ENCODE peak calls at places on chromosomes 5 and 9, in four cellular contexts. E is neural crest cell, B is fibroblast of the aortic adventitia, M is cardiac muscle cell. I is an unnamed sample.

GRCh38 chr5:96703384-96703910 is 41.3 kb downstream of the CAST start:
- DNase-seq in E (no peak), B (peak), M (peak), I (peak)

GRCh38 chr5:177023247-177023703 is 779 bp downstream of the ZNF346 start:
- DNase-seq in B (peak), E (peak), M (peak), I (peak)

GRCh38 chr5:135560858-135561257 is 17.9 kb downstream of the CXCL14 start:
- DNase-seq in M (peak), B (peak), E (peak), I (peak)

GRCh38 chr5:37247036-37247435 is 2.1 kb downstream of the CPLANE1 start:
- DNase-seq in B (no peak), E (no peak), M (no peak), I (no peak)

GRCh38 chr5:1882337-1883119 is at the start of gene IRX4:
- DNase-seq in M (peak), E (no peak), B (peak), I (no peak)

GRCh38 chr5:1182360-1182632 is 19.1 kb upstream of the SLC6A19 start:
- DNase-seq in M (no peak), E (no peak), B (no peak), I (no peak)

GRCh38 chr5:79743846-79744605 is 54.4 kb downstream of the CMYA5 start:
- DNase-seq in M (no peak), B (peak), E (no peak), I (no peak)

GRCh38 chr9:134680393-134681060 is 38.9 kb downstream of the COL5A1 start:
- DNase-seq in B (no peak), E (no peak), M (no peak), I (no peak)

GRCh38 chr9:105444130-105444529 is 3.7 kb upstream of the FSD1L start:
- DNase-seq in B (no peak), E (no peak), M (no peak), I (no peak)

GRCh38 chr9:124281934-124282351 is 24.2 kb downstream of the NEK6 start:
- DNase-seq in M (no peak), E (no peak), B (no peak), I (peak)

GRCh38 chr9:104836235-104836634 is 72.3 kb downstream of the NIPSNAP3B start:
- DNase-seq in B (no peak), M (no peak), E (no peak), I (no peak)

GRCh38 chr5:13215370-13215769 is 729.1 kb downstream of the DNAH5 start:
- DNase-seq in E (no peak), M (no peak), B (no peak), I (no peak)

GRCh38 chr9:37706290-37706689 is 47.3 kb upstream of the TRMT10B start:
- DNase-seq in B (no peak), M (no peak), E (no peak), I (no peak)

GRCh38 chr9:134181648-134182034 is 17.3 kb upstream of the RNU6ATAC start:
- DNase-seq in M (no peak), E (no peak), B (no peak), I (peak)

GRCh38 chr5:134051305-134051704 is 46.5 kb upstream of the VDAC1 start:
- DNase-seq in B (no peak), M (no peak), E (no peak), I (peak)

GRCh38 chr5:134055015-134055414 is 50.2 kb upstream of the VDAC1 start:
- DNase-seq in M (no peak), B (no peak), E (no peak), I (no peak)

GRCh38 chr5:134048864-134049263 is 44.1 kb upstream of the VDAC1 start:
- DNase-seq in E (no peak), M (no peak), B (no peak), I (no peak)

GRCh38 chr5:134053840-134054338 is 49.1 kb upstream of the VDAC1 start:
- DNase-seq in B (no peak), E (no peak), M (peak), I (no peak)

GRCh38 chr5:134053314-134053839 is 48.6 kb upstream of the VDAC1 start:
- DNase-seq in M (no peak), B (no peak), E (no peak), I (no peak)
- TF ChIP-seq CTCF in M (no peak), B (no peak), E (no peak), I (no peak)

GRCh38 chr5:59055745-59056448 is 473.0 kb downstream of the RAB3C start:
- DNase-seq in B (no peak), E (no peak), M (no peak), I (no peak)
- TF ChIP-seq CTCF in B (no peak), E (no peak), M (no peak), I (no peak)

DNA sequence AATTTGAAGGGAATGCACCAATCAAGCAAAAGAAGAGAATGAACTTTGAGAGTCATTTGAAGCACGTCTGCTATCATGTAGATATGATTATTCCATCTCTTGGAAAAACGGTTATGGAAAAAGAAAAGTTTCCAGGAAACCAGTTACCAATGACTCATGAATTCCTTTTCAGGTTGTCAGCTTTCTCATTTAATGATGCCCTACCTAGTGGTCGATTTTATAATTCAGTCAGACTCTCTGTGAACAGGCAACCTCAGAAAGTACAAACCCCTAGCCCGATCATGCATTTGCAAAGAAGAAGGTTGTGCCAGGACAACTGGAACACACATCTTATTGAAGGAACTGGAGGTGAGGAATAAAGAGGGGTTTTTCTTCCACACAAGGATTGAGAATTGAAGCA is 355.1 kb upstream of the GRIA1 start:
- DNase-seq in E (no peak), M (no peak), B (no peak), I (no peak)
- TF ChIP-seq CTCF in E (no peak), M (no peak), B (no peak), I (no peak)

GRCh38 chr9:17462869-17463464 is 115.9 kb upstream of the SH3GL2 start:
- DNase-seq in E (peak), M (peak), B (peak), I (peak)
- TF ChIP-seq CTCF in E (peak), M (peak), B (peak), I (peak)

GRCh38 chr5:68253612-68254341 is 38.2 kb downstream of the PIK3R1 start:
- DNase-seq in E (no peak), M (no peak), B (peak), I (no peak)

GRCh38 chr5:68251804-68252648 is 36.5 kb downstream of the PIK3R1 start:
- DNase-seq in M (peak), B (peak), E (no peak), I (no peak)

GRCh38 chr5:68251386-68251785 is 35.8 kb downstream of the PIK3R1 start:
- DNase-seq in M (peak), E (no peak), B (no peak), I (peak)

GRCh38 chr5:68250662-68251298 is 35.2 kb downstream of the PIK3R1 start:
- DNase-seq in E (no peak), B (no peak), M (no peak), I (no peak)

GRCh38 chr5:68252678-68253520 is 37.3 kb downstream of the PIK3R1 start:
- DNase-seq in M (peak), B (peak), E (peak), I (peak)
- TF ChIP-seq CTCF in M (peak), B (peak), E (peak), I (peak)

I was measured in activated CD8-positive, alpha-beta T cell treated with anti-CD3 and anti-CD28 coated beads for 36 hours.